ENCODE peak calls at places on chromosomes 5 and 9, in eight cellular contexts. Y, Q, H, J, V, I, T and K are unnamed samples.

GRCh38 chr9:133701321-133701980 is 36.7 kb downstream of the SARDH start:
- DNase-seq in T (no peak), Q (peak), Y (no peak), V (no peak), H (no peak), I (no peak), J (no peak), K (no peak)

GRCh38 chr9:133375116-133375723 is 640 bp downstream of the SURF4 start:
- DNase-seq in Y (peak), V (no peak), H (peak), J (peak), Q (peak), I (peak), T (peak), K (no peak)

GRCh38 chr5:98774192-98775046 is 956 bp downstream of the RGMB start:
- DNase-seq in V (no peak), J (peak), H (peak), I (peak), Y (no peak), T (peak), Q (peak), K (no peak)

GRCh38 chr5:172999974-173000373 is 16.4 kb downstream of the ATP6V0E1 start:
- DNase-seq in J (no peak), H (no peak), V (no peak), T (no peak), I (no peak), Y (no peak), Q (no peak), K (no peak)

GRCh38 chr5:110853267-110853666 is 114.5 kb downstream of the SLC25A46 start:
- DNase-seq in Q (no peak), J (no peak), H (no peak), I (no peak), Y (no peak), T (no peak), V (no peak), K (no peak)

GRCh38 chr9:130539473-130540223 is 39.7 kb upstream of the FUBP3 start:
- DNase-seq in H (peak), T (no peak), J (no peak), V (peak), Q (no peak), I (no peak), Y (no peak), K (peak)

GRCh38 chr5:120139039-120139438 is 325.1 kb upstream of the PRR16 start:
- DNase-seq in Q (no peak), V (peak), J (no peak), H (peak), Y (no peak), I (no peak), T (no peak), K (peak)

GRCh38 chr5:171272996-171273970 is 35.8 kb upstream of the TLX3 start:
- DNase-seq in Y (no peak), H (peak), I (peak), V (peak), Q (no peak), T (peak), J (no peak), K (no peak)

GRCh38 chr5:73370620-73371583 is 77.7 kb downstream of the FOXD1 start:
- DNase-seq in I (no peak), J (no peak), T (no peak), Y (no peak), V (peak), Q (no peak), H (peak), K (peak)

GRCh38 chr5:40503438-40503837 is 176.3 kb upstream of the PTGER4 start:
- DNase-seq in T (no peak), Y (no peak), Q (peak), H (no peak), V (peak), I (no peak), J (no peak), K (no peak)

GRCh38 chr5:170311856-170312405 is 14.4 kb upstream of the LCP2 start:
- DNase-seq in H (no peak), I (no peak), Q (no peak), Y (no peak), V (no peak), T (no peak), J (no peak), K (no peak)